ENCODE peak calls at places on chromosomes 5 and 9, in nine cellular contexts. One of them, this sample, is unnamed.

GRCh38 chr9:33447404-33448158 is at the start of gene AQP3:
- DNase-seq in IMR-90: no peak
- DNase-seq in neuronal stem cell: peak
- DNase-seq in mesenchymal stem cell: peak
- DNase-seq in OCI-LY7: peak
- DNase-seq in HepG2: peak
- DNase-seq in HCT116: no peak
- DNase-seq in PC-9: peak
- DNase-seq in GM23248: peak
- DNase-seq in this sample: peak

GRCh38 chr9:88852794-88853193 is 138.5 kb upstream of the S1PR3 start:
- DNase-seq in HepG2: no peak
- DNase-seq in neuronal stem cell: no peak
- DNase-seq in mesenchymal stem cell: peak
- DNase-seq in IMR-90: peak
- DNase-seq in PC-9: peak
- DNase-seq in HCT116: peak
- DNase-seq in OCI-LY7: no peak
- DNase-seq in GM23248: peak
- DNase-seq in this sample: no peak

GRCh38 chr9:98022447-98022846 is 34.1 kb upstream of the NANS start:
- DNase-seq in HepG2: no peak
- DNase-seq in PC-9: no peak
- DNase-seq in OCI-LY7: no peak
- DNase-seq in mesenchymal stem cell: no peak
- DNase-seq in HCT116: no peak
- DNase-seq in neuronal stem cell: no peak
- DNase-seq in IMR-90: peak
- DNase-seq in GM23248: peak
- DNase-seq in this sample: no peak

GRCh38 chr9:93007529-93008058 is 50.9 kb upstream of the SUSD3 start:
- DNase-seq in HepG2: no peak
- DNase-seq in GM23248: no peak
- DNase-seq in HCT116: no peak
- DNase-seq in neuronal stem cell: no peak
- DNase-seq in PC-9: no peak
- DNase-seq in mesenchymal stem cell: no peak
- DNase-seq in OCI-LY7: no peak
- DNase-seq in IMR-90: no peak
- DNase-seq in this sample: no peak

GRCh38 chr5:81779125-81779934 is 28.4 kb upstream of the SSBP2 start:
- DNase-seq in neuronal stem cell: no peak
- DNase-seq in OCI-LY7: peak
- DNase-seq in HCT116: no peak
- DNase-seq in PC-9: peak
- DNase-seq in HepG2: no peak
- DNase-seq in GM23248: peak
- DNase-seq in mesenchymal stem cell: peak
- DNase-seq in IMR-90: peak
- DNase-seq in this sample: no peak

GRCh38 chr5:11904270-11904906 is at the start of gene CTNND2:
- DNase-seq in neuronal stem cell: peak
- DNase-seq in IMR-90: no peak
- DNase-seq in HCT116: no peak
- DNase-seq in OCI-LY7: no peak
- DNase-seq in HepG2: no peak
- DNase-seq in mesenchymal stem cell: peak
- DNase-seq in GM23248: peak
- DNase-seq in PC-9: no peak
- DNase-seq in this sample: peak

GRCh38 chr9:72952914-72953313 is at the start of gene ALDH1A1:
- DNase-seq in neuronal stem cell: no peak
- DNase-seq in GM23248: no peak
- DNase-seq in PC-9: peak
- DNase-seq in mesenchymal stem cell: no peak
- DNase-seq in HepG2: peak
- DNase-seq in OCI-LY7: peak
- DNase-seq in HCT116: no peak
- DNase-seq in IMR-90: no peak
- DNase-seq in this sample: no peak

GRCh38 chr9:68727588-68728129 is 22.6 kb downstream of the PIP5K1B start:
- DNase-seq in mesenchymal stem cell: no peak
- DNase-seq in HepG2: no peak
- DNase-seq in IMR-90: no peak
- DNase-seq in PC-9: no peak
- DNase-seq in neuronal stem cell: no peak
- DNase-seq in GM23248: no peak
- DNase-seq in HCT116: no peak
- DNase-seq in OCI-LY7: no peak
- DNase-seq in this sample: no peak

GRCh38 chr9:130364619-130365322 is 80.0 kb upstream of the ASS1 start:
- DNase-seq in mesenchymal stem cell: no peak
- DNase-seq in HepG2: no peak
- DNase-seq in HCT116: no peak
- DNase-seq in OCI-LY7: no peak
- DNase-seq in GM23248: peak
- DNase-seq in PC-9: peak
- DNase-seq in IMR-90: no peak
- DNase-seq in neuronal stem cell: no peak
- DNase-seq in this sample: no peak

GRCh38 chr9:125246261-125246667 is 5.1 kb upstream of the HSPA5 start:
- DNase-seq in IMR-90: no peak
- DNase-seq in neuronal stem cell: no peak
- DNase-seq in HepG2: no peak
- DNase-seq in PC-9: no peak
- DNase-seq in OCI-LY7: no peak
- DNase-seq in mesenchymal stem cell: no peak
- DNase-seq in GM23248: no peak
- DNase-seq in HCT116: no peak
- DNase-seq in this sample: no peak

GRCh38 chr5:124605516-124605915 is 140.9 kb downstream of the ZNF608 start:
- DNase-seq in OCI-LY7: no peak
- DNase-seq in neuronal stem cell: peak
- DNase-seq in HepG2: peak
- DNase-seq in PC-9: no peak
- DNase-seq in mesenchymal stem cell: peak
- DNase-seq in IMR-90: peak
- DNase-seq in GM23248: peak
- DNase-seq in HCT116: no peak
- DNase-seq in this sample: peak

GRCh38 chr5:154486427-154486866 is 8.4 kb upstream of the HAND1 start:
- DNase-seq in mesenchymal stem cell: no peak
- DNase-seq in OCI-LY7: no peak
- DNase-seq in IMR-90: no peak
- DNase-seq in HCT116: no peak
- DNase-seq in PC-9: no peak
- DNase-seq in HepG2: no peak
- DNase-seq in GM23248: no peak
- DNase-seq in neuronal stem cell: no peak
- DNase-seq in this sample: no peak

GRCh38 chr9:112331676-112331955 is 1.8 kb downstream of the PTBP3 start:
- DNase-seq in neuronal stem cell: no peak
- DNase-seq in mesenchymal stem cell: peak
- DNase-seq in GM23248: no peak
- DNase-seq in HepG2: no peak
- DNase-seq in OCI-LY7: peak
- DNase-seq in PC-9: no peak
- DNase-seq in IMR-90: no peak
- DNase-seq in HCT116: no peak
- DNase-seq in this sample: no peak

GRCh38 chr5:41877408-41877807 is 7.2 kb upstream of the OXCT1 start:
- DNase-seq in neuronal stem cell: no peak
- DNase-seq in HCT116: no peak
- DNase-seq in PC-9: no peak
- DNase-seq in OCI-LY7: no peak
- DNase-seq in mesenchymal stem cell: no peak
- DNase-seq in IMR-90: no peak
- DNase-seq in GM23248: no peak
- DNase-seq in HepG2: no peak
- DNase-seq in this sample: no peak

GRCh38 chr5:173420108-173420507 is 91.9 kb upstream of the STC2 start:
- DNase-seq in mesenchymal stem cell: no peak
- DNase-seq in OCI-LY7: no peak
- DNase-seq in HepG2: no peak
- DNase-seq in neuronal stem cell: no peak
- DNase-seq in PC-9: no peak
- DNase-seq in GM23248: peak
- DNase-seq in IMR-90: no peak
- DNase-seq in HCT116: no peak
- DNase-seq in this sample: no peak

GRCh38 chr5:72255237-72255636 is 64.8 kb downstream of the MRPS27 start:
- DNase-seq in mesenchymal stem cell: no peak
- DNase-seq in OCI-LY7: no peak
- DNase-seq in HCT116: no peak
- DNase-seq in HepG2: no peak
- DNase-seq in PC-9: no peak
- DNase-seq in neuronal stem cell: no peak
- DNase-seq in IMR-90: no peak
- DNase-seq in GM23248: no peak
- DNase-seq in this sample: no peak

GRCh38 chr5:149114403-149115312 is 26.6 kb upstream of the ABLIM3 start:
- DNase-seq in PC-9: peak
- DNase-seq in mesenchymal stem cell: peak
- DNase-seq in HCT116: peak
- DNase-seq in OCI-LY7: peak
- DNase-seq in HepG2: peak
- DNase-seq in GM23248: peak
- DNase-seq in neuronal stem cell: peak
- DNase-seq in IMR-90: peak
- DNase-seq in this sample: peak

GRCh38 chr9:72041775-72042194 is 18.6 kb downstream of the C9orf57 start:
- DNase-seq in mesenchymal stem cell: no peak
- DNase-seq in HepG2: no peak
- DNase-seq in IMR-90: peak
- DNase-seq in HCT116: no peak
- DNase-seq in GM23248: peak
- DNase-seq in PC-9: peak
- DNase-seq in neuronal stem cell: no peak
- DNase-seq in OCI-LY7: no peak
- DNase-seq in this sample: no peak

GRCh38 chr9:134396825-134397224 is 70.6 kb downstream of the RXRA start:
- DNase-seq in HCT116: no peak
- DNase-seq in PC-9: no peak
- DNase-seq in mesenchymal stem cell: no peak
- DNase-seq in GM23248: no peak
- DNase-seq in IMR-90: no peak
- DNase-seq in HepG2: no peak
- DNase-seq in neuronal stem cell: no peak
- DNase-seq in OCI-LY7: peak
- DNase-seq in this sample: no peak
- H2AFZ ChIP-seq in HCT116: no peak
- H2AFZ ChIP-seq in PC-9: no peak
- H2AFZ ChIP-seq in mesenchymal stem cell: no peak
- H2AFZ ChIP-seq in GM23248: no peak
- H2AFZ ChIP-seq in IMR-90: no peak
- H2AFZ ChIP-seq in HepG2: no peak
- H2AFZ ChIP-seq in neuronal stem cell: no peak
- H2AFZ ChIP-seq in OCI-LY7: peak
- H2AFZ ChIP-seq in this sample: no peak

DNA sequence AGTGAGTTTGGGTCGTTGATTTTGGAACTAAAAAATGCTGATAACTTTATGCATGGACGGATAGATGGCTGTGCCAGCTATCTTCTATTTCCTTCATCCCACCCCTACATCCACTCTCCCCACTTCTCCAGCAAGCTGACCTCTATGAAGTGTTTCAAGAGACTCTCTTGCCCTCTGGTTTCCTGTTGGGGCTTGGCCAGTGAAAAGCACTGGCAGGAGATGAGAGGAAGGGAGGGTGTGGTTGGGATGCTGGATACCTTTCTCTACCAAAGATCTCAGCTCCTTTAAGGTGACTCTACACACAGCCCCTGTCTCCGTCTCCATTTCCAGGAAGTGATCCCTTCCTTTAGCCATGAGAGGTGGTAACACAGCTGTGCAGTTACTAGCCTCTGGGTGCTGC is 30.0 kb upstream of the JMY start:
- DNase-seq in HCT116: no peak
- DNase-seq in OCI-LY7: peak
- DNase-seq in HepG2: no peak
- DNase-seq in IMR-90: no peak
- DNase-seq in neuronal stem cell: no peak
- DNase-seq in GM23248: no peak
- DNase-seq in mesenchymal stem cell: no peak
- DNase-seq in PC-9: no peak
- DNase-seq in this sample: no peak
- H2AFZ ChIP-seq in HCT116: no peak
- H2AFZ ChIP-seq in OCI-LY7: peak
- H2AFZ ChIP-seq in HepG2: no peak
- H2AFZ ChIP-seq in IMR-90: no peak
- H2AFZ ChIP-seq in neuronal stem cell: no peak
- H2AFZ ChIP-seq in GM23248: no peak
- H2AFZ ChIP-seq in mesenchymal stem cell: no peak
- H2AFZ ChIP-seq in PC-9: no peak
- H2AFZ ChIP-seq in this sample: no peak

GRCh38 chr5:377326-377981 is 55.9 kb downstream of the AHRR start:
- DNase-seq in OCI-LY7: no peak
- DNase-seq in neuronal stem cell: no peak
- DNase-seq in PC-9: peak
- DNase-seq in mesenchymal stem cell: no peak
- DNase-seq in IMR-90: no peak
- DNase-seq in HepG2: no peak
- DNase-seq in GM23248: no peak
- DNase-seq in HCT116: no peak
- DNase-seq in this sample: no peak

GRCh38 chr5:375921-376871 is 54.7 kb downstream of the AHRR start:
- DNase-seq in neuronal stem cell: no peak
- DNase-seq in mesenchymal stem cell: no peak
- DNase-seq in OCI-LY7: no peak
- DNase-seq in IMR-90: no peak
- DNase-seq in HCT116: no peak
- DNase-seq in HepG2: no peak
- DNase-seq in GM23248: no peak
- DNase-seq in PC-9: peak
- DNase-seq in this sample: no peak

GRCh38 chr5:375336-375920 is 53.9 kb downstream of the AHRR start:
- DNase-seq in OCI-LY7: no peak
- DNase-seq in neuronal stem cell: no peak
- DNase-seq in PC-9: no peak
- DNase-seq in GM23248: no peak
- DNase-seq in mesenchymal stem cell: no peak
- DNase-seq in HCT116: no peak
- DNase-seq in IMR-90: no peak
- DNase-seq in HepG2: no peak
- DNase-seq in this sample: no peak

GRCh38 chr5:378301-378891 is 56.9 kb downstream of the AHRR start:
- DNase-seq in HepG2: no peak
- DNase-seq in OCI-LY7: no peak
- DNase-seq in GM23248: peak
- DNase-seq in PC-9: peak
- DNase-seq in mesenchymal stem cell: peak
- DNase-seq in IMR-90: peak
- DNase-seq in neuronal stem cell: no peak
- DNase-seq in HCT116: no peak
- DNase-seq in this sample: no peak

GRCh38 chr5:376951-377325 is 55.4 kb downstream of the AHRR start:
- DNase-seq in IMR-90: no peak
- DNase-seq in HCT116: no peak
- DNase-seq in PC-9: peak
- DNase-seq in GM23248: no peak
- DNase-seq in HepG2: no peak
- DNase-seq in OCI-LY7: no peak
- DNase-seq in mesenchymal stem cell: no peak
- DNase-seq in neuronal stem cell: no peak
- DNase-seq in this sample: no peak
- H2AFZ ChIP-seq in IMR-90: no peak
- H2AFZ ChIP-seq in HCT116: no peak
- H2AFZ ChIP-seq in PC-9: no peak
- H2AFZ ChIP-seq in GM23248: no peak
- H2AFZ ChIP-seq in HepG2: no peak
- H2AFZ ChIP-seq in OCI-LY7: no peak
- H2AFZ ChIP-seq in mesenchymal stem cell: no peak
- H2AFZ ChIP-seq in neuronal stem cell: no peak
- H2AFZ ChIP-seq in this sample: no peak

GRCh38 chr5:73938280-73938937 is 312.4 kb downstream of the ARHGEF28 start:
- DNase-seq in PC-9: peak
- DNase-seq in mesenchymal stem cell: peak
- DNase-seq in IMR-90: peak
- DNase-seq in OCI-LY7: no peak
- DNase-seq in neuronal stem cell: no peak
- DNase-seq in HCT116: peak
- DNase-seq in GM23248: peak
- DNase-seq in HepG2: no peak
- DNase-seq in this sample: no peak
- H2AFZ ChIP-seq in PC-9: no peak
- H2AFZ ChIP-seq in mesenchymal stem cell: no peak
- H2AFZ ChIP-seq in IMR-90: no peak
- H2AFZ ChIP-seq in OCI-LY7: peak
- H2AFZ ChIP-seq in neuronal stem cell: no peak
- H2AFZ ChIP-seq in HCT116: peak
- H2AFZ ChIP-seq in GM23248: peak
- H2AFZ ChIP-seq in HepG2: no peak
- H2AFZ ChIP-seq in this sample: no peak

This sample was measured in neural progenitor cell.